ENCODE peak calls at places on chromosomes 6 and 20, in seven cellular contexts. W is cardiac muscle cell, Q is OCI-LY7, O is GM13977, L is ovary, F is foreskin fibroblast, M is heart left ventricle. S is an unnamed sample.

GRCh38 chr6:11196511-11197174 is 35.8 kb downstream of the NEDD9 start:
- DNase-seq in W (no peak), Q (no peak), O (no peak), L (no peak), F (peak; percentile 76), M (no peak), S (no peak)

GRCh38 chr20:19626896-19627295 is 131.2 kb upstream of the RIN2 start:
- DNase-seq in W (no peak), Q (no peak), O (no peak), L (no peak), F (no peak), M (no peak), S (no peak)

GRCh38 chr20:2507875-2508630 is 662 bp downstream of the ZNF343 start:
- DNase-seq in W (no peak), Q (peak; percentile 4), O (no peak), L (no peak), F (peak; percentile 32), M (no peak), S (no peak)

GRCh38 chr20:24206995-24207394 is 218.4 kb upstream of the GGTLC1 start:
- DNase-seq in W (no peak), Q (no peak), O (no peak), L (no peak), F (no peak), M (no peak), S (no peak)

GRCh38 chr6:49004806-49005205 is 458.2 kb downstream of the MMUT start:
- DNase-seq in W (no peak), Q (no peak), O (no peak), L (no peak), F (no peak), M (no peak), S (no peak)

GRCh38 chr6:44263357-44264100 is 1.8 kb downstream of the NFKBIE start:
- DNase-seq in W (no peak), Q (peak; percentile 40), O (peak; percentile 79), L (no peak), F (no peak), M (no peak), S (peak; percentile 76)

GRCh38 chr20:54113553-54113952 is 43.2 kb upstream of the BCAS1 start:
- DNase-seq in W (no peak), Q (no peak), O (no peak), L (no peak), F (no peak), M (no peak), S (no peak)

GRCh38 chr20:5996765-5997164 is 46.3 kb downstream of the MCM8 start:
- DNase-seq in W (no peak), Q (peak; percentile 29), O (peak; percentile 56), L (no peak), F (no peak), M (no peak), S (peak; percentile 65)

GRCh38 chr6:154893927-154894326 is 101.2 kb upstream of the TIAM2 start:
- DNase-seq in W (no peak), Q (no peak), O (no peak), L (no peak), F (no peak), M (no peak), S (no peak)

GRCh38 chr6:150826788-150827187 is 38.7 kb upstream of the MTHFD1L start:
- DNase-seq in W (no peak), Q (no peak), O (no peak), L (no peak), F (no peak), M (no peak), S (no peak)

GRCh38 chr6:121435444-121436069 is at the start of gene GJA1:
- DNase-seq in W (peak; percentile 73), Q (no peak), O (no peak), L (peak; percentile 78), F (peak; percentile 77), M (peak; percentile 76), S (no peak)

GRCh38 chr6:6494677-6495076 is 93.8 kb upstream of the LY86 start:
- DNase-seq in W (peak; percentile 70), Q (peak; percentile 85), O (peak; percentile 74), L (peak; percentile 20), F (no peak), M (peak; percentile 44), S (peak; percentile 72)

GRCh38 chr6:91523511-91523910 is 936.6 kb upstream of the MAP3K7 start:
- DNase-seq in W (no peak), Q (no peak), O (no peak), L (no peak), F (no peak), M (no peak), S (no peak)

GRCh38 chr20:59958626-59959025 is 403 bp downstream of the CDH26 start:
- DNase-seq in W (no peak), Q (no peak), O (no peak), L (no peak), F (no peak), M (no peak), S (no peak)

GRCh38 chr6:146847426-146847825 is 248.7 kb downstream of the ADGB start:
- DNase-seq in W (no peak), Q (no peak), O (no peak), L (no peak), F (no peak), M (no peak), S (no peak)

DNA sequence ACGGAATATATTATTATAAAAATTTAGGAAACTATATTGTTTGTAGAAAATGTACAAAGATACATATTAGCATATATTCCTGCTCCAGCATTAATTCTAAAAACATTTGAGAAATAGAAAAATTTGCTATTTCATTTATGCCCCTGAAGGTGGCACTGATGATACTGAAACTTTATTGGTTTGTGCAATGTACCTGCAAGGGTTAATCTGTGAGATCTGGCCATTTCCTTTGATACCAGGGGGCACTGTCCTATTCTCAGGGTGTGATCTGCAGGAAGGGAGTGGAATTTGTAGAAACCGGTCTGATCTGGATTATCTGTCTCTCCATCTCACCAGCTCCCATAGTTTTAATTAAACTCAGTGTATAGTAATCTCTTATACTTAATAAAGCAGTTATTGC is 625.1 kb upstream of the IMPG1 start:
- DNase-seq in W (no peak), Q (no peak), O (no peak), L (no peak), F (no peak), M (no peak), S (no peak)
- TF ChIP-seq CTCF in W (peak; percentile 44), Q (peak; percentile 50), O (no peak), L (no peak), F (peak; percentile 12), M (no peak), S (no peak)

DNA sequence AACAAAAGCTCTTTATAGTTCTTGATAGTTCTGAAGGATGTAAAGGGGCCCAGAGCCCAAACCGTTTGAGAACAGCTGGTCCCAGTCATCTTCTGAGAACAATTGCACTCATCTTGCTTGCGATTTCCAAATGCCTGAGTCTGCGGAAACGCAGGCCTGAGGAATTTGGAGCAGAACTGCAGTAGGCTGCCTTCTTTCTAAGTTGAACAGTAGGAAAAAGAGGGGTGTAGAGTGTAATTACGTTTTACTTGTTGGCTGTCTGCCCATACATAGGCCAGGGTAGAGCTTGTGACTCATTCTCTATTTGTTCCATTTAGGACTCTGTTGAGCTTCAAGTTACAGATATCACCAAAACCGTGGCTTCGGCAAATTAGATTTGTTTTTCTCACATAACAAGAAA is 42.0 kb upstream of the KIF16B start:
- DNase-seq in W (no peak), Q (no peak), O (no peak), L (peak; percentile 50), F (peak; percentile 40), M (peak; percentile 15), S (no peak)
- TF ChIP-seq CTCF in W (no peak), Q (no peak), O (no peak), L (no peak), F (no peak), M (no peak), S (no peak)

GRCh38 chr20:57264151-57264792 is 2.2 kb downstream of the BMP7 start:
- DNase-seq in W (peak; percentile 60), Q (no peak), O (no peak), L (no peak), F (no peak), M (no peak), S (no peak)
- TF ChIP-seq CTCF in W (no peak), Q (peak; percentile 12), O (no peak), L (no peak), F (no peak), M (no peak), S (no peak)

DNA sequence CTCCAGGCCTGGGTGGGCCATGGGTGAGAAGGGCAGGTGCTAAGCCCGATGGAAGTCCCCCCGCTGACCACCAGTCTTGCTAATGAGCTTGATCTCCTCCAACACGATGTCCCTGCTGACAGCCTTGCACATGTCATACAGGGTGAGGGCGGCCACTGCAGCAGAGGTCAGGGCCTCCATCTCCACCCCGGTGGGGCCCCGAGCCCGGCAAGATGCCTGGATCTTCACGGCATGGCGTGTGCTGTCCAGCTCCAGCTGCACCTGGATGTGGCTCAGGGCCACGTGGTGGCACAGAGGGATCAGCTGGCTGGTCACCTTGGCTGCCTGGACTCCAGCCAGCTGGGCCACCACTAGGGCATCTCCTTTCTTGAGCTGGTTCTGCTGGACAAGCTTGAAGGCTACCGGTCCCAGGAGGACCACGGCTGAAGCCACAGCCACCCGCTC is 27.9 kb downstream of the MOCS1 start:
- DNase-seq in W (no peak), Q (no peak), O (no peak), L (no peak), F (no peak), M (no peak), S (no peak)
- TF ChIP-seq CTCF in W (no peak), Q (no peak), O (no peak), L (no peak), F (no peak), M (no peak), S (no peak)